ENCODE peak calls at places on chromosomes 13 and 19, in five cellular contexts. I is IMR-90; C is SK-N-SH; K is CD4-positive, alpha-beta T cell; F is fibroblast of the aortic adventitia. P is an unnamed sample.
A peak's percentile ranks its signal among the peaks of the same experiment; 100 is the strongest.

GRCh38 chr19:18204394-18205179 is 745 bp upstream of the RAB3A start:
- DNase-seq in I (no peak), F (no peak), K (no peak), C (peak; percentile 84), P (no peak)

GRCh38 chr19:1754651-1755466 is 1.6 kb downstream of the ONECUT3 start:
- DNase-seq in C (no peak), K (no peak), F (no peak), I (no peak), P (no peak)

GRCh38 chr13:113064534-113065405 is 40.8 kb upstream of the F7 start:
- DNase-seq in C (no peak), K (no peak), F (peak; percentile 92), I (peak; percentile 60), P (no peak)

GRCh38 chr13:42239644-42240043 is 32.3 kb upstream of the AKAP11 start:
- DNase-seq in C (no peak), I (peak; percentile 7), F (no peak), K (no peak), P (no peak)

GRCh38 chr13:79405501-79405830 is 589 bp downstream of the RBM26 start:
- DNase-seq in K (no peak), I (no peak), F (no peak), C (no peak), P (no peak)

GRCh38 chr19:56837492-56837891 is 3.0 kb downstream of the PEG3 start:
- DNase-seq in I (no peak), C (peak; percentile 68), F (no peak), K (no peak), P (no peak)

GRCh38 chr13:42968906-42969305 is 23.1 kb downstream of the EPSTI1 start:
- DNase-seq in C (no peak), F (no peak), K (no peak), I (no peak), P (no peak)

GRCh38 chr13:34207334-34207733 is 389.4 kb downstream of the RFC3 start:
- DNase-seq in C (no peak), F (peak; percentile 93), K (no peak), I (peak; percentile 70), P (no peak)

GRCh38 chr13:43755844-43756243 is 30.9 kb downstream of the ENOX1 start:
- DNase-seq in F (no peak), I (no peak), K (no peak), C (no peak), P (no peak)

GRCh38 chr19:19335408-19336158 is 15.0 kb downstream of the MAU2 start:
- DNase-seq in C (peak; percentile 15), I (no peak), K (no peak), F (no peak), P (no peak)

GRCh38 chr13:39881887-39882286 is 226.4 kb downstream of the COG6 start:
- DNase-seq in K (no peak), I (peak; percentile 47), F (peak; percentile 50), C (no peak), P (no peak)

GRCh38 chr19:41457241-41457640 is 14.3 kb downstream of the ERICH4 start:
- DNase-seq in I (no peak), F (no peak), C (no peak), K (no peak), P (peak; percentile 57)

GRCh38 chr19:11458236-11458900 is 22.5 kb downstream of the ELAVL3 start:
- DNase-seq in F (no peak), C (peak; percentile 28), K (no peak), I (no peak), P (no peak)

GRCh38 chr19:4059493-4059880 is 7.2 kb downstream of the ZBTB7A start:
- DNase-seq in I (no peak), K (no peak), C (no peak), F (no peak), P (no peak)
- TF ChIP-seq CTCF in I (no peak), K (no peak), C (no peak), F (no peak), P (no peak)

DNA sequence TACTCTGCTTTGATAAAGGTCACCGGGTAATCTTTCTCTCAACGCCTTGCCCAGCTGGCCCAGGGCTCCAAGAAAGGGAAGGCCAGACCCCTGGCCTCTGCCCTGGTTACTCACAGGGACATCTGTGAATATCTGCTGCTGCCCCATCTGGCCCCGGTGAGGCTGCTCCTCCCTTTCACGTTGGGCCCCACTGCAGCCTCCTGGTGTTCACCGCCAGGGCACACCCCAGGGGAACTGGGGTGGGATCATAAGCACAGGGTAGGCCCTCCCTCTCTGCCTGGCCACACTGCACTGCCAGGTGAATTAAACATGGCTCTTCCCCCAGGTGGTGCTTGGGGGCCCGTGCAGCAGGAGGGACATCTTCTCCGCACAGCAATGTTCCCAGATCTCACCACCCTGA is 12.7 kb downstream of the LAIR1 start:
- DNase-seq in I (no peak), F (no peak), C (no peak), K (no peak), P (no peak)
- TF ChIP-seq CTCF in I (no peak), F (no peak), C (no peak), K (no peak), P (no peak)

GRCh38 chr19:6718741-6719539 is 1.5 kb downstream of the C3 start:
- DNase-seq in I (no peak), K (no peak), C (peak; percentile 75), F (peak; percentile 49), P (peak; percentile 56)

GRCh38 chr19:6718111-6718740 is 2.2 kb downstream of the C3 start:
- DNase-seq in C (no peak), K (no peak), I (no peak), F (no peak), P (no peak)

GRCh38 chr19:6717036-6717435 is 3.4 kb downstream of the C3 start:
- DNase-seq in K (no peak), I (no peak), F (no peak), C (no peak), P (no peak)

GRCh38 chr19:6719540-6719861 is 949 bp downstream of the C3 start:
- DNase-seq in I (no peak), C (no peak), K (no peak), F (no peak), P (no peak)

DNA sequence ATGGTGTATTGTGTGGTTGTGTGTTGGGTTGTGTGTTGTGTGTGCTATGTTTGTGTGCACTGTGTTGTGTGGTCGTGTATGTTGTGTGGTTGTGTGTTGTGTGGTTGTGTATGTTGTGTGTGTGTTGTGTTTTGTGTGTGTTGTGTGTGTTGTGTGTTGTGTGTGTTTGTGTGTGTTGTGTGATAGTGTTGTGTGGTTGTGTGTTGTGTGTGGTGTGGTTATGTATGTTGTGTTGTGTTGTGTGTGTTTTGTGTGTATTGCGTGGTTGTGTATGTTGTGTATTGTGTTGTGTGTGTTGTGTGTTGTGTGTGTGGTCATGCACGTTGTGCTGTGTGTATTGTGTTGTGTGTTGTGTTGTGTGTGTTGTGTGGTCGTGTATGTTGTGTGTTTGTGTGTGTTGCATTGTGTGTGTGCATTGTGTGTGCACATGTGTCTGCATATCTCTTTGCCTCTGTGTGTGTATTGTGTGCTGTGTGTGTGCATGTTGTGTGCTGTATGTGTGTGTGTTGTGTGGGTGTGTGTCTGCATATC is 2.9 kb downstream of the C3 start:
- DNase-seq in F (no peak), K (no peak), I (no peak), C (no peak), P (no peak)
- TF ChIP-seq CTCF in F (no peak), K (no peak), I (no peak), C (no peak), P (no peak)

DNA sequence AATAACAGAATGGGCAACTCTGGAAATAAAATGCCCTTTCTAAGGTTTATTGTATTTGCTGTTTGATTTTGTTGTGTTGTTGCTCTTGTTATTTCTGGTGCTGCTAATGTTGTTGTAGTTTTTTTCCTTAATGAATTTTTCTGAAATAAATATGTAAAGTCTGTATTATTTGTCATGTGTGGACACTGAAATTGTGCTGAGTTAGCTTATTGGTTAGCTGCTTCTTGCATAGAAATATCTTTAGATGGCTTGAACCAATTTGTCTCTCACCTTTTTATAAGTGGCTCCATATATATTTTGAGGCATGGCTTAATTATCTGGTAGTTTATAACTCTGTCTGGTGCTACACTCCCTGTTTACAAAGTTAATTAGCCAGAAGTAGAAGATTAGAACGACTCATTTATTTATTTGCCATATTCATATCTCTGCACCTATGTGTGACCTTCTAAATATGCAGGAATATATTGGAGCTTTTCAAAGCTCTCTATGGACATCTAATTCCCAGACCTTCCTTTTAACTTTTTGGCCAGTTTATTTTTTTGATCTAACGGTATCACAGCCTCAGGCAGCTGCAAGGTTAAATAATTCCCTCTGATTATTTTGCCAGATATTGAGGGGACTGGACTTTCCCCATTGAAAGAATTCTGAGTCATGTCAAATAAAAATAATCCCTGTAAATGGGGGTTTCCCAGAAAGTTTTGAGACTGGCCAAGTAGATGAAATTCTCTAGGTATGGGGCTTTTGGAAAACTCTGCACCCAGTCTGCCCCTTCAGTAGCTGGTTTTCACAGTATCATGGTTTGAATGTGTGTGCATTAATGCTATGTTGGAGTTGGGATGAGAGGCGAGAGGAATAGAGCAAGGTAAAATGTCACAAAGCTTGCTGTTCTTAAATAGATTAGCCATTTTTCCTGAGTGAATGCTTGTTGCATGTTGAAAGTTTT is 1331.7 kb upstream of the MIR17HG start:
- DNase-seq in F (no peak), K (no peak), C (no peak), I (no peak), P (no peak)
- TF ChIP-seq CTCF in F (no peak), K (no peak), C (no peak), I (no peak), P (no peak)

GRCh38 chr13:45464141-45464686 is 525 bp upstream of the COG3 start:
- DNase-seq in K (no peak), C (no peak), I (no peak), F (no peak), P (no peak)

GRCh38 chr13:45466359-45466758 is 1.6 kb downstream of the COG3 start:
- DNase-seq in C (no peak), F (no peak), K (no peak), I (no peak), P (no peak)

GRCh38 chr13:45468676-45469075 is 3.9 kb downstream of the COG3 start:
- DNase-seq in I (no peak), C (peak; percentile 9), K (no peak), F (no peak), P (no peak)

GRCh38 chr13:45464687-45465453 is at the start of gene COG3:
- DNase-seq in C (peak; percentile 96), I (peak; percentile 97), F (peak; percentile 97), K (peak; percentile 88), P (peak; percentile 97)
- TF ChIP-seq CTCF in C (no peak), I (peak; percentile 37), F (peak; percentile 61), K (peak; percentile 50), P (peak; percentile 17)

P was measured in GM10248.